ENCODE peak calls at places on chromosomes 11 and 22, in four cellular contexts. One of them, this sample, is unnamed.

GRCh38 chr11:70111269-70112016 is 33.3 kb downstream of the ANO1 start:
- DNase-seq in gastrocnemius medialis: peak; percentile 39
- DNase-seq in body of pancreas: peak; percentile 73
- DNase-seq in K562: peak; percentile 83
- DNase-seq in this sample: peak; percentile 91

GRCh38 chr11:16154715-16155396 is 201.5 kb downstream of the SOX6 start:
- DNase-seq in gastrocnemius medialis: no peak
- DNase-seq in body of pancreas: peak; percentile 74
- DNase-seq in K562: no peak
- DNase-seq in this sample: no peak

GRCh38 chr11:18394300-18394927 is at the start of gene LDHA:
- DNase-seq in gastrocnemius medialis: peak; percentile 98
- DNase-seq in body of pancreas: peak; percentile 98
- DNase-seq in K562: peak; percentile 96
- DNase-seq in this sample: peak; percentile 97

GRCh38 chr11:83284501-83285051 is 1.6 kb downstream of the CCDC90B start:
- DNase-seq in gastrocnemius medialis: no peak
- DNase-seq in body of pancreas: no peak
- DNase-seq in K562: no peak
- DNase-seq in this sample: no peak

GRCh38 chr22:29517215-29517908 is 36.2 kb downstream of the THOC5 start:
- DNase-seq in gastrocnemius medialis: peak; percentile 48
- DNase-seq in body of pancreas: peak; percentile 20
- DNase-seq in K562: no peak
- DNase-seq in this sample: no peak

GRCh38 chr11:20156280-20156875 is 3.9 kb downstream of the DBX1 start:
- DNase-seq in gastrocnemius medialis: no peak
- DNase-seq in body of pancreas: peak; percentile 6
- DNase-seq in K562: peak; percentile 23
- DNase-seq in this sample: no peak

GRCh38 chr11:46918087-46918751 is at the start of gene LRP4:
- DNase-seq in gastrocnemius medialis: no peak
- DNase-seq in body of pancreas: peak; percentile 57
- DNase-seq in K562: peak; percentile 92
- DNase-seq in this sample: no peak

GRCh38 chr11:86688398-86689179 is 16.2 kb upstream of the ME3 start:
- DNase-seq in gastrocnemius medialis: peak; percentile 43
- DNase-seq in body of pancreas: no peak
- DNase-seq in K562: no peak
- DNase-seq in this sample: no peak

GRCh38 chr11:706439-706956 is 467 bp downstream of the EPS8L2 start:
- DNase-seq in gastrocnemius medialis: peak; percentile 59
- DNase-seq in body of pancreas: peak; percentile 54
- DNase-seq in K562: peak; percentile 52
- DNase-seq in this sample: no peak

GRCh38 chr11:46390331-46391171 is 1.0 kb downstream of the CHRM4 start:
- DNase-seq in gastrocnemius medialis: no peak
- DNase-seq in body of pancreas: no peak
- DNase-seq in K562: no peak
- DNase-seq in this sample: no peak

GRCh38 chr11:32232516-32232915 is 141.6 kb downstream of the RCN1 start:
- DNase-seq in gastrocnemius medialis: no peak
- DNase-seq in body of pancreas: no peak
- DNase-seq in K562: no peak
- DNase-seq in this sample: no peak

GRCh38 chr11:69892237-69892985 is 73.2 kb upstream of the FGF3 start:
- DNase-seq in gastrocnemius medialis: no peak
- DNase-seq in body of pancreas: no peak
- DNase-seq in K562: peak; percentile 66
- DNase-seq in this sample: no peak

GRCh38 chr11:128711136-128711535 is 17.3 kb downstream of the FLI1 start:
- DNase-seq in gastrocnemius medialis: no peak
- DNase-seq in body of pancreas: no peak
- DNase-seq in K562: no peak
- DNase-seq in this sample: no peak

GRCh38 chr11:20025331-20025840 is 134.9 kb downstream of the DBX1 start:
- DNase-seq in gastrocnemius medialis: no peak
- DNase-seq in body of pancreas: no peak
- DNase-seq in K562: no peak
- DNase-seq in this sample: no peak

GRCh38 chr22:37187891-37188761 is at the start of gene C1QTNF6:
- DNase-seq in gastrocnemius medialis: no peak
- DNase-seq in body of pancreas: no peak
- DNase-seq in K562: no peak
- DNase-seq in this sample: no peak

GRCh38 chr11:2588809-2589537 is 110.8 kb downstream of the KCNQ1OT1 start:
- DNase-seq in gastrocnemius medialis: no peak
- DNase-seq in body of pancreas: no peak
- DNase-seq in K562: no peak
- DNase-seq in this sample: peak; percentile 75

GRCh38 chr11:32918427-32918826 is 25.8 kb downstream of the QSER1 start:
- DNase-seq in gastrocnemius medialis: no peak
- DNase-seq in body of pancreas: no peak
- DNase-seq in K562: no peak
- DNase-seq in this sample: no peak

GRCh38 chr11:35292290-35292689 is 127.1 kb downstream of the SLC1A2 start:
- DNase-seq in gastrocnemius medialis: no peak
- DNase-seq in body of pancreas: no peak
- DNase-seq in K562: no peak
- DNase-seq in this sample: no peak

GRCh38 chr11:130528301-130528651 is 79.8 kb downstream of the ADAMTS15 start:
- DNase-seq in gastrocnemius medialis: no peak
- DNase-seq in body of pancreas: no peak
- DNase-seq in K562: no peak
- DNase-seq in this sample: no peak

GRCh38 chr11:77361184-77361583 is 59.7 kb upstream of the GDPD4 start:
- DNase-seq in gastrocnemius medialis: no peak
- DNase-seq in body of pancreas: no peak
- DNase-seq in K562: no peak
- DNase-seq in this sample: no peak

GRCh38 chr11:119530503-119530902 is 107.5 kb upstream of the THY1 start:
- DNase-seq in gastrocnemius medialis: no peak
- DNase-seq in body of pancreas: no peak
- DNase-seq in K562: no peak
- DNase-seq in this sample: no peak

GRCh38 chr22:20254975-20255946 is 12.9 kb downstream of the RTN4R start:
- DNase-seq in gastrocnemius medialis: no peak
- DNase-seq in body of pancreas: no peak
- DNase-seq in K562: peak; percentile 46
- DNase-seq in this sample: no peak

GRCh38 chr11:111819161-111820058 is 52.0 kb downstream of the ALG9 start:
- DNase-seq in gastrocnemius medialis: peak; percentile 62
- DNase-seq in body of pancreas: peak; percentile 62
- DNase-seq in K562: no peak
- DNase-seq in this sample: no peak

GRCh38 chr11:86066606-86067229 is 2.2 kb downstream of the PICALM start:
- DNase-seq in gastrocnemius medialis: no peak
- DNase-seq in body of pancreas: no peak
- DNase-seq in K562: no peak
- DNase-seq in this sample: no peak

GRCh38 chr11:86435711-86436110 is 61.0 kb downstream of the CCDC81 start:
- DNase-seq in gastrocnemius medialis: no peak
- DNase-seq in body of pancreas: no peak
- DNase-seq in K562: no peak
- DNase-seq in this sample: peak; percentile 58

GRCh38 chr11:34167961-34168360 is 62.5 kb downstream of the NAT10 start:
- DNase-seq in gastrocnemius medialis: no peak
- DNase-seq in body of pancreas: no peak
- DNase-seq in K562: no peak
- DNase-seq in this sample: no peak

GRCh38 chr22:22228921-22229320 is 15.7 kb upstream of the VPREB1 start:
- DNase-seq in gastrocnemius medialis: no peak
- DNase-seq in body of pancreas: no peak
- DNase-seq in K562: no peak
- DNase-seq in this sample: no peak

GRCh38 chr11:129323896-129324522 is 51.6 kb upstream of the BARX2 start:
- DNase-seq in gastrocnemius medialis: peak; percentile 43
- DNase-seq in body of pancreas: peak; percentile 85
- DNase-seq in K562: no peak
- DNase-seq in this sample: no peak

GRCh38 chr11:78099671-78100070 is 20.0 kb upstream of the NDUFC2 start:
- DNase-seq in gastrocnemius medialis: no peak
- DNase-seq in body of pancreas: no peak
- DNase-seq in K562: no peak
- DNase-seq in this sample: no peak

GRCh38 chr11:73760066-73760679 is 701 bp downstream of the RAB6A start:
- DNase-seq in gastrocnemius medialis: peak; percentile 29
- DNase-seq in body of pancreas: peak; percentile 39
- DNase-seq in K562: peak; percentile 66
- DNase-seq in this sample: peak; percentile 44

GRCh38 chr11:33344611-33345010 is 87.4 kb downstream of the HIPK3 start:
- DNase-seq in gastrocnemius medialis: no peak
- DNase-seq in body of pancreas: no peak
- DNase-seq in K562: no peak
- DNase-seq in this sample: no peak

GRCh38 chr11:102112654-102112926 is 2.3 kb downstream of the YAP1 start:
- DNase-seq in gastrocnemius medialis: no peak
- DNase-seq in body of pancreas: no peak
- DNase-seq in K562: no peak
- DNase-seq in this sample: no peak

GRCh38 chr11:102110761-102111010 is 439 bp downstream of the YAP1 start:
- DNase-seq in gastrocnemius medialis: no peak
- DNase-seq in body of pancreas: no peak
- DNase-seq in K562: no peak
- DNase-seq in this sample: no peak

GRCh38 chr11:102111787-102112653 is 1.8 kb downstream of the YAP1 start:
- DNase-seq in gastrocnemius medialis: peak; percentile 64
- DNase-seq in body of pancreas: peak; percentile 67
- DNase-seq in K562: no peak
- DNase-seq in this sample: no peak

GRCh38 chr11:102111011-102111786 is 952 bp downstream of the YAP1 start:
- DNase-seq in gastrocnemius medialis: peak; percentile 82
- DNase-seq in body of pancreas: peak; percentile 77
- DNase-seq in K562: no peak
- DNase-seq in this sample: peak; percentile 63

GRCh38 chr11:102109896-102110760 is at the start of gene YAP1:
- DNase-seq in gastrocnemius medialis: peak; percentile 91
- DNase-seq in body of pancreas: peak; percentile 88
- DNase-seq in K562: peak; percentile 53
- DNase-seq in this sample: peak; percentile 97
- TF ChIP-seq POLR2A in gastrocnemius medialis: peak; percentile 75
- TF ChIP-seq POLR2A in body of pancreas: peak; percentile 73
- TF ChIP-seq POLR2A in K562: no peak
- TF ChIP-seq POLR2A in this sample: no peak

DNA sequence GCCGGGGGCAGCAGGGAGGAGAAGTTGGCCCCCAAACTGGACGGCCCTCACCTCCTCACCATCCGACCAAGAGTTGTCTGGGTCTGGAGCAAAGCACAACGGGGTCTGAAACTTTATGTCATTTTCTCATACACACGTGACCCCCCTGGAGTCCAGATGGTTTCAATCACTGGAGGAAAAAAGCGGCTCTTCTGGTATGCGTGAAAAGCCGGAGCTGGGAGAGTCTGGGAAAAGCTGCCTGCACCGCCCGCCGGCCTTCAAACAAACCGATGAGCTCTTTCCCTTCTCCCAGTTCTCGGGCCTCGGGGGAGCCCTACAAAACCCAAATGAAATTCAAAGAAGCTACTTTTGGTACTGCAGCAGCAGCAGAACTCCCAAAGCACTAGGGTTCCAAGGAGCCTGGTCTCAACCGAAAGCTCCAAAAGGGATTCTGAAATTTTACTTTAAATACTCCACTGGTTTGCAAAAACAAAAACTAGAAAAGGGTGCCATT is 39.7 kb upstream of the AKIP1 start:
- DNase-seq in gastrocnemius medialis: peak; percentile 30
- DNase-seq in body of pancreas: peak; percentile 66
- DNase-seq in K562: no peak
- DNase-seq in this sample: peak; percentile 60
- TF ChIP-seq POLR2A in gastrocnemius medialis: peak; percentile 31
- TF ChIP-seq POLR2A in body of pancreas: peak; percentile 37
- TF ChIP-seq POLR2A in K562: no peak
- TF ChIP-seq POLR2A in this sample: no peak

DNA sequence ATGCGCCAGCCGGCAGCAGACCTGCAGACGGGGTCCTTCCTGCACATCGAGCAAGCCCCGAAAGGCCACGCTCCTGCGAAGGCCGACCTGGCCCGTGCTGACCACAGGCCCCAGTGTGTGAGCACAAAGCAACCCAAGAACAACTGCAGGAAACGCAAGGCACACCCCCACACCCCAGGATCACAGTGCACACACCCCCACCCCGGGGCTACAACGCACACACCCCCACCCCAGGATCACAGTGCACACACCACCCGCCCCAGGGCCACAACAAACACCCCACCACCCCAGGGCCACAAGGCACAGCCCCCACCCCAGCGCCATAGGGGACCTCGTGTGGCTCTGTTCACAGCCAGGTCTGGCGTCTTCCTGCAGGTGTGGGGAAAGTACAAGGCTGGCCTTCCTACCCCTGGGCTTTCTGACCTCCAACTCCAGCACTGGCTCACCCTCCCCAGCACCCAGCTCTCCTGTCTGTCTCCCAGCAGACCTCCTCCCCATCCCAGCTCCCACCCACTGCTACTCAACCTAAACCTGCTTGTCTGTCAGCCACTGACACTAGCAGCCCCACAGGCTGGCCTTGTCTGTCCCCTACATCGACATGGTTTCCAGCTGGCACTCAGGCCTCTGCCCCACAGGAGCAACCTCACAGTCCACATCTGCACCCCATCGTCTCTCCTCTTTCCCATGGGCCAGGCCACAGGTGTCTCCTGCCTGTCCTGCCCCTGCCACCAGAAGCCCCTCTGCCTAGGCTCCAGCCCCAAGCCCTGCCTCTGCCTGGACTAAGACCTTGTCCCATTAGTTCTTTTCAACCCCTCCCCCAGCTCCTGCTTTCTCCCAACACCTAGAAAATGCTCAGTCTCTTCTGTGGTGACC is 20.5 kb upstream of the EFCAB6 start:
- DNase-seq in gastrocnemius medialis: peak; percentile 8
- DNase-seq in body of pancreas: no peak
- DNase-seq in K562: no peak
- DNase-seq in this sample: no peak
- TF ChIP-seq POLR2A in gastrocnemius medialis: no peak
- TF ChIP-seq POLR2A in body of pancreas: no peak
- TF ChIP-seq POLR2A in K562: no peak
- TF ChIP-seq POLR2A in this sample: no peak

DNA sequence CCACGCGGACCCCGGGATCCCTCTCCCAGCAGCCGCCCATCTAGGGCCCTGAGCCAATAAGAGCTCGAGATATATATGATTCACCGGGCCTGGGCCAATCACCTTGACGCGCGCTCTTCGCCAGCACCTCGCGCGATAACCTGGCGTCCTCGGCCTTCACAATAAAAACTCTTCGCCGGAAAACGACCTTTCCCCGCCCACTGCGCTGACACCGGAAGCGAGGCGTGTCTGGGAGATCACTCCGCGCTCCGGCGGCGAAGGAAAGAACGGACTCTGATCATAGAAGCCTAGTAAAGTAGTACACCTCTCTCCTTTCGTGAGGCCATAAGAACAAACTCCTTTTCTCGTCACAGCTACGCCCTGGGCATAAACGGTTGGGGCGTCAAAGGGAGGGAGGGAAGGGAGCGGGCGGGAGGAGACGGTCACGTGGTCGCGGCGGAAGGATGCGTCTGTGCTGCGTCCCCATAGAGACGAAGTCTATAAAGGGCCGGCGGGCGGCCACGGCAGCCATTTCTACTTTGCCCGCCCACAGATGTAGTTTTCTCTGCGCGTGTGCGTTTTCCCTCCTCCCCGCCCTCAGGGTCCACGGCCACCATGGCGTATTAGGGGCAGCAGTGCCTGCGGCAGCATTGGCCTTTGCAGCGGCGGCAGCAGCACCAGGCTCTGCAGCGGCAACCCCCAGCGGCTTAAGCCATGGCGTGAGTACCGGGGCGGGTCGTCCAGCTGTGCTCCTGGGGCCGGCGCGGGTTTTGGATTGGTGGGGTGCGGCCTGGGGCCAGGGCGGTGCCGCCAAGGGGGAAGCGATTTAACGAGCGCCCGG is at the start of gene ATF4:
- DNase-seq in gastrocnemius medialis: peak; percentile 99
- DNase-seq in body of pancreas: peak; percentile 99
- DNase-seq in K562: peak; percentile 88
- DNase-seq in this sample: peak; percentile 99
- TF ChIP-seq POLR2A in gastrocnemius medialis: peak; percentile 98
- TF ChIP-seq POLR2A in body of pancreas: peak; percentile 100
- TF ChIP-seq POLR2A in K562: peak; percentile 99
- TF ChIP-seq POLR2A in this sample: no peak

This sample was measured in lower leg skin.